ENCODE peak calls at places on chromosomes 3 and 15, in four cellular contexts. One of them, this sample, is unnamed. For H3K9me2 and H3K4me1, the result is how much of the 10 kb centered on the place peaks cover.

GRCh38 chr15:64599716-64600115 is 139.3 kb downstream of the ZNF609 start:
- DNase-seq in GM23338: no peak
- DNase-seq in Karpas-422: no peak
- DNase-seq in GM23248: peak
- DNase-seq in this sample: no peak

GRCh38 chr3:79765854-79766253 is 1.9 kb downstream of the ROBO1 start:
- DNase-seq in Karpas-422: no peak
- DNase-seq in GM23248: no peak
- DNase-seq in GM23338: peak
- DNase-seq in this sample: no peak

GRCh38 chr3:11910971-11911531 is 64.4 kb upstream of the TAMM41 start:
- DNase-seq in GM23338: no peak
- DNase-seq in GM23248: peak
- DNase-seq in Karpas-422: no peak
- DNase-seq in this sample: no peak

GRCh38 chr15:41603941-41604660 is 45.1 kb downstream of the TYRO3 start:
- DNase-seq in GM23338: peak
- DNase-seq in GM23248: peak
- DNase-seq in Karpas-422: peak
- DNase-seq in this sample: peak

GRCh38 chr15:27179789-27180188 is 208.8 kb downstream of the GABRG3 start:
- DNase-seq in GM23338: no peak
- DNase-seq in Karpas-422: no peak
- DNase-seq in GM23248: no peak
- DNase-seq in this sample: no peak

GRCh38 chr3:28994161-28994905 is 286.5 kb upstream of the RBMS3 start:
- DNase-seq in GM23338: no peak
- DNase-seq in GM23248: no peak
- DNase-seq in Karpas-422: no peak
- DNase-seq in this sample: no peak

GRCh38 chr15:90592144-90592887 is 62.6 kb downstream of the CRTC3 start:
- DNase-seq in GM23338: no peak
- DNase-seq in GM23248: peak
- DNase-seq in Karpas-422: no peak
- DNase-seq in this sample: no peak

GRCh38 chr3:30516238-30516637 is 90.2 kb upstream of the TGFBR2 start:
- DNase-seq in GM23248: no peak
- DNase-seq in Karpas-422: no peak
- DNase-seq in GM23338: no peak
- DNase-seq in this sample: no peak

GRCh38 chr3:133568294-133569014 is 5.0 kb upstream of the CDV3 start:
- DNase-seq in GM23338: no peak
- DNase-seq in Karpas-422: no peak
- DNase-seq in GM23248: peak
- DNase-seq in this sample: no peak

GRCh38 chr3:1394188-1394587 is 301.4 kb downstream of the CNTN6 start:
- DNase-seq in Karpas-422: no peak
- DNase-seq in GM23338: no peak
- DNase-seq in GM23248: no peak
- DNase-seq in this sample: no peak

GRCh38 chr15:74664028-74664616 is 31.7 kb downstream of the EDC3 start:
- DNase-seq in Karpas-422: no peak
- DNase-seq in GM23338: no peak
- DNase-seq in GM23248: peak
- DNase-seq in this sample: no peak

GRCh38 chr3:42745291-42745745 is 27.7 kb downstream of the CCDC13 start:
- DNase-seq in Karpas-422: no peak
- DNase-seq in GM23338: no peak
- DNase-seq in GM23248: no peak
- DNase-seq in this sample: no peak

GRCh38 chr15:72998226-72998625 is 54.0 kb upstream of the NEO1 start:
- DNase-seq in Karpas-422: no peak
- DNase-seq in GM23338: no peak
- DNase-seq in GM23248: peak
- DNase-seq in this sample: no peak
- H3K4me2 ChIP-seq in Karpas-422: no peak
- H3K4me2 ChIP-seq in GM23338: no peak
- H3K4me2 ChIP-seq in GM23248: no peak
- H3K4me2 ChIP-seq in this sample: no peak

GRCh38 chr3:194579091-194579606 is 54.1 kb downstream of the TMEM44 start:
- DNase-seq in Karpas-422: no peak
- DNase-seq in GM23338: no peak
- DNase-seq in GM23248: no peak
- DNase-seq in this sample: no peak
- H3K9me2 ChIP-seq in Karpas-422: under half
- H3K9me2 ChIP-seq in GM23338: under half
- H3K9me2 ChIP-seq in GM23248: under half
- H3K9me2 ChIP-seq in this sample: under half

DNA sequence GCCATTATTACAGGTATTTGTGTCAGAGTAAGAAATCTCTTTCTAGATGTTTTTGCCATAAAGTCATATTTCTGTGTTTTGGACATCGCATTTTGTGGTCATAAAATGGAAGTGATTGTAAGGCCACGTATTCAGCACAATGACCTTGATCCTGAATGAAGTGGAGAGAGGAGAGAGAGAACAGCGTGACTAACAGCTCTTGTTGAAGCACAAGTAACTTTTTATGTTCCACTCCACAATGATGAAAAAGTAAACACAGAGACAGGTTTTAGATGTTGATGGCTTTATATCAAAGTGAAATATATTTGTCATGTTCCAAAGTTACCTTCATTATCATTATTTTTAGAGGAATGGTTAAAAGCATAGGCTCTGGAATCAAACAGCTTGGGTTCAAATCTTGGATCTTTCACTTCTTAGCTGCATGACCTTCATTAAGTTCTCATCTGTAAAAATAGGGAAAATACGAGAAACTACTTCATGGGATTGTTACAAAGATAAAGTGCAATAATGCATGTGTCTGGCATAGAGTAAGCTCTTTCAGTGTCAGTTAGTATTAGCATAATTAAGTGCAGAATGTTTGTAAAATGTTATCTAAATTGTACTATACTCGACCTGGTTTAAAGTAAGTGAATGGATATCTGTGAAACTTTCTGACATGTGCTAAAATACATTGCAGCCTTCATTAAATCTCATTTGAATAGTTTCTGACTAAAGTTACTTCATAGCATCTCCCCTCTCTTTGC is 341.5 kb upstream of the DNAJC19 start:
- DNase-seq in GM23338: no peak
- DNase-seq in Karpas-422: no peak
- DNase-seq in GM23248: no peak
- DNase-seq in this sample: no peak
- H3K4me1 ChIP-seq in GM23338: under half
- H3K4me1 ChIP-seq in Karpas-422: under half
- H3K4me1 ChIP-seq in GM23248: under half
- H3K4me1 ChIP-seq in this sample: under half

DNA sequence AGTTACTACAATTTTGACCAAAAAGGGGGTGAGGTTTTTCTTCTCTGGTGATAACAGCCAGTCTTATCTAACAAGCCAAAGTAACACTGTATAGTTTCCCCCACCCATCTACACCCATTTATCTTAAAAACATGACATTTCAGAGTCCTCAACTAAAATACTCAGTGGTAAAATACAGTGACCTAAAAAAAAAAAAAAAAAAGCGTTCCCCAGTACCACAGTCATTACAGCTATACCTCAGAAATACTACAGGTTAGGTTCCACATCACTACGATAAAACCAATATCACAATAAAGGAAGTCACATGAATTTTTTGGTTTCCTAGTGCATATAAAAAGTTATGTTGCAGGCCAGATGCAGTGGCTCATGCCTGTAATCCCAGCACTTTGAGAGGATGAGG is 13.8 kb downstream of the DENND4A start:
- DNase-seq in GM23338: no peak
- DNase-seq in GM23248: no peak
- DNase-seq in Karpas-422: no peak
- DNase-seq in this sample: no peak
- H3K4me2 ChIP-seq in GM23338: no peak
- H3K4me2 ChIP-seq in GM23248: no peak
- H3K4me2 ChIP-seq in Karpas-422: no peak
- H3K4me2 ChIP-seq in this sample: no peak

GRCh38 chr3:4897765-4898453 is 81.3 kb upstream of the BHLHE40 start:
- DNase-seq in Karpas-422: no peak
- DNase-seq in GM23338: no peak
- DNase-seq in GM23248: peak
- DNase-seq in this sample: no peak

GRCh38 chr3:4899654-4900236 is 79.5 kb upstream of the BHLHE40 start:
- DNase-seq in GM23248: no peak
- DNase-seq in GM23338: no peak
- DNase-seq in Karpas-422: no peak
- DNase-seq in this sample: no peak

GRCh38 chr3:4894891-4895530 is 84.2 kb upstream of the BHLHE40 start:
- DNase-seq in GM23338: no peak
- DNase-seq in GM23248: no peak
- DNase-seq in Karpas-422: no peak
- DNase-seq in this sample: no peak

GRCh38 chr3:4898454-4899313 is 80.6 kb upstream of the BHLHE40 start:
- DNase-seq in Karpas-422: no peak
- DNase-seq in GM23338: no peak
- DNase-seq in GM23248: peak
- DNase-seq in this sample: no peak

GRCh38 chr3:4895848-4896247 is 83.4 kb upstream of the BHLHE40 start:
- DNase-seq in Karpas-422: no peak
- DNase-seq in GM23248: peak
- DNase-seq in GM23338: no peak
- DNase-seq in this sample: no peak
- H3K9me2 ChIP-seq in Karpas-422: under half
- H3K9me2 ChIP-seq in GM23248: under half
- H3K9me2 ChIP-seq in GM23338: under half
- H3K9me2 ChIP-seq in this sample: under half

GRCh38 chr3:4808637-4809036 is 170.6 kb upstream of the BHLHE40 start:
- DNase-seq in GM23338: no peak
- DNase-seq in Karpas-422: no peak
- DNase-seq in GM23248: no peak
- DNase-seq in this sample: no peak
- H3K4me1 ChIP-seq in GM23338: under half
- H3K4me1 ChIP-seq in Karpas-422: under half
- H3K4me1 ChIP-seq in GM23248: under half
- H3K4me1 ChIP-seq in this sample: under half

DNA sequence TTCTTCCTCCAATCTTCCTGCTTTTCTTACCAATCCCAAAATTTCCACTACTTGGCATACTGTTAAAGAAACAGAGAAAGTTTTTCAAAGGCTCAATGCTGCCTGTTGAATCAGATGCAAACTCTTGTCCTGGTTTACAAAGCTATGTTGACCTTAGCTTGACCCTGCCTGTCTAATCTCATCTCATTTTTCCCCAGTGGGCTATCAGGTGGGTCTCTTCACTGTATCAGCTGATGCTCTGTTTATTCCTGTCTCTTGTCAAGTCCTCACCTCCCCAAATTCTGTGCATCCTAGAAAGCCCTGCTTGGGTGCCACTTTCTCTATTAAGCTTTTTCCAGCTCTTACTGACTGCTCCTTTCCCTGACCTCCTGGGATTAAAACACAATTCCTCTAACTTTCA is 18.2 kb downstream of the NFKBIZ start:
- DNase-seq in GM23248: no peak
- DNase-seq in GM23338: no peak
- DNase-seq in Karpas-422: no peak
- DNase-seq in this sample: no peak
- H3K4me2 ChIP-seq in GM23248: no peak
- H3K4me2 ChIP-seq in GM23338: no peak
- H3K4me2 ChIP-seq in Karpas-422: no peak
- H3K4me2 ChIP-seq in this sample: no peak

GRCh38 chr3:67657192-67657591 is 2.8 kb upstream of the SUCLG2 start:
- DNase-seq in GM23338: no peak
- DNase-seq in Karpas-422: no peak
- DNase-seq in GM23248: no peak
- DNase-seq in this sample: no peak

GRCh38 chr3:67654832-67655152 is 380 bp upstream of the SUCLG2 start:
- DNase-seq in GM23248: no peak
- DNase-seq in Karpas-422: no peak
- DNase-seq in GM23338: no peak
- DNase-seq in this sample: no peak

GRCh38 chr3:67654099-67654831 is at the start of gene SUCLG2:
- DNase-seq in Karpas-422: peak
- DNase-seq in GM23338: peak
- DNase-seq in GM23248: peak
- DNase-seq in this sample: peak

GRCh38 chr3:67656614-67657013 is 2.2 kb upstream of the SUCLG2 start:
- DNase-seq in GM23248: no peak
- DNase-seq in Karpas-422: no peak
- DNase-seq in GM23338: no peak
- DNase-seq in this sample: no peak

GRCh38 chr3:67655364-67656121 is 1.1 kb upstream of the SUCLG2 start:
- DNase-seq in GM23248: peak
- DNase-seq in GM23338: no peak
- DNase-seq in Karpas-422: no peak
- DNase-seq in this sample: no peak
- H3K9me2 ChIP-seq in GM23248: under half
- H3K9me2 ChIP-seq in GM23338: under half
- H3K9me2 ChIP-seq in Karpas-422: under half
- H3K9me2 ChIP-seq in this sample: under half

GRCh38 chr3:160719710-160720109 is 36.3 kb upstream of the PPM1L start:
- DNase-seq in GM23338: no peak
- DNase-seq in Karpas-422: no peak
- DNase-seq in GM23248: no peak
- DNase-seq in this sample: no peak
- H3K4me1 ChIP-seq in GM23338: under half
- H3K4me1 ChIP-seq in Karpas-422: under half
- H3K4me1 ChIP-seq in GM23248: under half
- H3K4me1 ChIP-seq in this sample: under half

This sample was measured in MM.1S.